ENCODE peak calls at places on chromosome 4, in eight cellular contexts. O is stimulated activated CD4-positive, alpha-beta T cell treated with anti-CD3 and anti-CD28 coated beads, Interleukin-1b, Interleukin-23, amount 100 ng/mL, for 24 hours; J is SK-N-DZ; W is fibroblast of pulmonary artery; I is NCI-H460; X is kidney epithelial cell; F is H4; S is hepatocyte. D is an unnamed sample.

GRCh38 chr4:23153076-23153475 is 460.3 kb downstream of the GBA3 start:
- DNase-seq in I (no peak), X (no peak), J (no peak), F (no peak), W (peak; percentile 18), S (no peak), O (no peak), D (no peak)

GRCh38 chr4:148114436-148114835 is 327.8 kb downstream of the NR3C2 start:
- DNase-seq in F (no peak), S (no peak), I (no peak), O (no peak), J (no peak), W (no peak), X (no peak), D (no peak)

GRCh38 chr4:126647756-126648396 is 984.9 kb upstream of the INTU start:
- DNase-seq in J (no peak), I (no peak), F (no peak), W (peak; percentile 26), O (no peak), X (no peak), S (no peak), D (no peak)

GRCh38 chr4:179941911-179942310 is 2301.3 kb upstream of the TENM3 start:
- DNase-seq in X (no peak), J (no peak), O (no peak), W (no peak), I (no peak), F (no peak), S (no peak), D (no peak)

GRCh38 chr4:128812360-128812958 is 3.0 kb downstream of the JADE1 start:
- DNase-seq in S (peak; percentile 81), O (peak; percentile 23), J (no peak), X (no peak), F (peak; percentile 51), I (no peak), W (peak; percentile 74), D (no peak)

GRCh38 chr4:26557164-26557563 is 26.7 kb upstream of the TBC1D19 start:
- DNase-seq in X (no peak), O (no peak), S (no peak), W (peak; percentile 51), J (no peak), F (peak; percentile 86), I (no peak), D (no peak)

GRCh38 chr4:182212211-182212761 is 30.9 kb upstream of the TENM3 start:
- DNase-seq in S (peak; percentile 72), X (no peak), F (no peak), W (no peak), J (peak; percentile 91), O (no peak), I (no peak), D (no peak)

GRCh38 chr4:101711590-101712255 is 78.8 kb upstream of the BANK1 start:
- DNase-seq in F (no peak), W (no peak), S (no peak), O (no peak), X (no peak), J (peak; percentile 11), I (no peak), D (no peak)

GRCh38 chr4:113849771-113850170 is 88.2 kb upstream of the CAMK2D start:
- DNase-seq in X (no peak), J (no peak), S (no peak), W (peak; percentile 69), F (no peak), O (no peak), I (no peak), D (no peak)

GRCh38 chr4:1013225-1014073 is 2.0 kb downstream of the FGFRL1 start:
- DNase-seq in F (no peak), O (no peak), S (no peak), X (no peak), W (no peak), I (no peak), J (no peak), D (no peak)

GRCh38 chr4:123017636-123018390 is 95.4 kb upstream of the NUDT6 start:
- DNase-seq in S (no peak), J (no peak), F (no peak), I (no peak), X (no peak), W (peak; percentile 60), O (no peak), D (no peak)

GRCh38 chr4:125313989-125314602 is 659 bp upstream of the FAT4 start:
- DNase-seq in S (peak; percentile 8), X (no peak), J (no peak), O (no peak), W (no peak), F (peak; percentile 19), I (no peak), D (no peak)

GRCh38 chr4:173766231-173766630 is 236.2 kb upstream of the HAND2 start:
- DNase-seq in I (no peak), O (no peak), J (peak; percentile 98), X (no peak), S (no peak), F (no peak), W (no peak), D (no peak)

GRCh38 chr4:37729649-37730004 is 43.5 kb upstream of the RELL1 start:
- DNase-seq in X (no peak), S (no peak), W (no peak), F (no peak), J (no peak), I (no peak), O (no peak), D (no peak)

GRCh38 chr4:75672461-75673026 is 667 bp downstream of the G3BP2 start:
- DNase-seq in S (peak; percentile 71), F (peak; percentile 34), I (peak; percentile 22), X (no peak), J (peak; percentile 53), W (peak; percentile 52), O (peak; percentile 65), D (peak; percentile 76)

GRCh38 chr4:126427781-126428360 is 1113.1 kb downstream of the FAT4 start:
- DNase-seq in J (no peak), S (no peak), I (no peak), O (no peak), F (no peak), X (no peak), W (no peak), D (no peak)

GRCh38 chr4:17030543-17030942 is 132.1 kb upstream of the LDB2 start:
- DNase-seq in I (no peak), X (peak; percentile 75), S (peak; percentile 24), F (peak; percentile 91), J (no peak), W (peak; percentile 92), O (no peak), D (no peak)

GRCh38 chr4:40500781-40501180 is 128.9 kb downstream of the RBM47 start:
- DNase-seq in S (no peak), O (no peak), I (no peak), W (no peak), J (no peak), X (no peak), F (no peak), D (no peak)

GRCh38 chr4:159764343-159764952 is 661.6 kb downstream of the RAPGEF2 start:
- DNase-seq in S (peak; percentile 71), W (peak; percentile 67), X (peak; percentile 26), F (peak; percentile 67), I (peak; percentile 62), O (no peak), J (peak; percentile 78), D (no peak)

GRCh38 chr4:26131711-26132110 is 189.1 kb upstream of the RBPJ start:
- DNase-seq in J (no peak), W (no peak), S (no peak), F (no peak), I (no peak), X (no peak), O (no peak), D (no peak)

GRCh38 chr4:85946821-85947220 is 413.0 kb downstream of the MAPK10 start:
- DNase-seq in S (no peak), W (no peak), I (no peak), J (no peak), O (no peak), X (no peak), F (no peak), D (no peak)

GRCh38 chr4:156528216-156528615 is 443.4 kb downstream of the PDGFC start:
- DNase-seq in I (no peak), F (peak; percentile 9), W (no peak), S (no peak), O (no peak), J (no peak), X (no peak), D (no peak)

GRCh38 chr4:131296192-131296591 is 1852.9 kb upstream of the PCDH10 start:
- DNase-seq in F (no peak), S (no peak), J (no peak), X (no peak), O (no peak), I (no peak), W (no peak), D (no peak)

GRCh38 chr4:185086053-185086452 is 57.0 kb upstream of the SLC25A4 start:
- DNase-seq in I (no peak), X (no peak), J (peak; percentile 8), W (no peak), F (no peak), O (no peak), S (no peak), D (no peak)

GRCh38 chr4:184644553-184645307 is 4.5 kb downstream of the CASP3 start:
- DNase-seq in J (no peak), S (no peak), O (no peak), W (peak; percentile 17), X (no peak), F (peak; percentile 44), I (no peak), D (no peak)

GRCh38 chr4:17468638-17469221 is 43.2 kb downstream of the QDPR start:
- DNase-seq in S (peak; percentile 60), F (peak; percentile 43), J (peak; percentile 30), O (no peak), I (peak; percentile 26), X (no peak), W (peak; percentile 73), D (no peak)

GRCh38 chr4:41670982-41671381 is 77.5 kb downstream of the PHOX2B start:
- DNase-seq in O (no peak), W (no peak), F (no peak), J (no peak), I (no peak), X (no peak), S (no peak), D (no peak)

GRCh38 chr4:185020293-185020808 is 2.1 kb downstream of the HELT start:
- DNase-seq in X (no peak), I (no peak), F (no peak), O (no peak), S (no peak), W (no peak), J (no peak), D (no peak)

GRCh38 chr4:153585021-153585420 is 99.1 kb upstream of the TLR2 start:
- DNase-seq in O (no peak), W (no peak), S (no peak), X (no peak), F (no peak), I (no peak), J (no peak), D (no peak)

D was measured in type B pancreatic cell.